ENCODE peak calls at places on chromosomes 1 and 21, in nine cellular contexts. V is activated CD4-positive, alpha-beta T cell treated with anti-CD3 and anti-CD28 coated beads, Interleukin-2, amount 10 ng/mL, durations not matched to agents 7 days and 5 days; K is AG20443; I is lower lobe of right lung; G is KG1; S is T-helper 9 cell; E is GM13977; F is aorta; W is progenitor cell of endocrine pancreas. Q is an unnamed sample.

GRCh38 chr1:206002833-206003532 is at the start of gene RAB7B:
- DNase-seq in E (no peak), F (peak), S (no peak), W (no peak), G (no peak), V (no peak), K (peak), I (peak), Q (no peak)

GRCh38 chr1:5915587-5916571 is 76.3 kb downstream of the NPHP4 start:
- DNase-seq in W (no peak), I (no peak), F (no peak), V (peak), G (no peak), S (no peak), E (peak), K (peak), Q (no peak)

GRCh38 chr1:220699044-220699443 is 8.9 kb downstream of the C1orf115 start:
- DNase-seq in V (no peak), K (no peak), G (no peak), I (no peak), S (no peak), W (no peak), F (no peak), E (no peak), Q (no peak)

GRCh38 chr1:6891781-6892579 is 106.7 kb downstream of the CAMTA1 start:
- DNase-seq in K (no peak), G (no peak), I (no peak), F (no peak), E (no peak), V (no peak), W (no peak), S (no peak), Q (no peak)

GRCh38 chr1:112527266-112528010 is 18.7 kb downstream of the WNT2B start:
- DNase-seq in G (no peak), W (no peak), V (no peak), E (no peak), S (no peak), K (no peak), I (no peak), F (no peak), Q (no peak)

GRCh38 chr1:241842565-241842964 is 5.4 kb upstream of the EXO1 start:
- DNase-seq in S (no peak), E (no peak), I (no peak), V (no peak), G (no peak), W (no peak), F (no peak), K (peak), Q (no peak)

GRCh38 chr1:113519561-113519960 is 129.2 kb downstream of the MAGI3 start:
- DNase-seq in F (no peak), V (no peak), I (no peak), E (no peak), K (peak), G (no peak), W (no peak), S (no peak), Q (no peak)

GRCh38 chr1:109786107-109786470 is 22.4 kb upstream of the EPS8L3 start:
- DNase-seq in E (no peak), S (no peak), W (no peak), K (no peak), G (no peak), V (no peak), I (peak), F (peak), Q (no peak)

GRCh38 chr1:56249244-56249643 is 330.1 kb downstream of the PLPP3 start:
- DNase-seq in G (no peak), V (no peak), F (peak), E (no peak), K (no peak), S (no peak), W (no peak), I (peak), Q (no peak)

GRCh38 chr1:219492676-219493075 is 120.2 kb downstream of the ZC3H11B start:
- DNase-seq in K (no peak), I (no peak), V (no peak), W (no peak), E (no peak), S (no peak), G (no peak), F (no peak), Q (no peak)

GRCh38 chr1:119594386-119594785 is 53.7 kb downstream of the ZNF697 start:
- DNase-seq in I (no peak), E (no peak), S (no peak), W (no peak), K (peak), V (no peak), G (no peak), F (no peak), Q (no peak)

GRCh38 chr21:21664871-21665270 is 666.7 kb downstream of the NCAM2 start:
- DNase-seq in F (no peak), S (no peak), I (no peak), V (no peak), G (no peak), E (no peak), K (no peak), W (no peak), Q (no peak)

GRCh38 chr1:178279287-178279686 is 185.4 kb downstream of the RASAL2 start:
- DNase-seq in E (no peak), F (no peak), G (no peak), W (no peak), S (no peak), K (no peak), I (no peak), V (no peak), Q (no peak)

GRCh38 chr1:220275430-220275829 is 3.2 kb upstream of the RAB3GAP2 start:
- DNase-seq in F (no peak), G (no peak), E (no peak), I (no peak), K (no peak), V (no peak), S (no peak), W (no peak), Q (no peak)

GRCh38 chr1:173802961-173803360 is 21.5 kb upstream of the DARS2 start:
- DNase-seq in V (no peak), F (no peak), K (no peak), W (no peak), G (no peak), E (no peak), I (no peak), S (no peak), Q (no peak)

GRCh38 chr1:240122639-240123604 is 31.2 kb downstream of the FMN2 start:
- DNase-seq in I (peak), E (no peak), K (peak), G (no peak), V (no peak), W (peak), F (no peak), S (no peak), Q (no peak)

GRCh38 chr1:226308166-226308722 is 720 bp downstream of the LIN9 start:
- DNase-seq in G (no peak), I (no peak), F (no peak), K (no peak), V (peak), E (no peak), S (peak), W (no peak), Q (no peak)

GRCh38 chr1:194076646-194077045 is 890.2 kb upstream of the B3GALT2 start:
- DNase-seq in W (no peak), V (no peak), I (no peak), S (no peak), G (no peak), E (no peak), F (no peak), K (no peak), Q (no peak)

GRCh38 chr1:112818990-112819689 is 104.0 kb upstream of the PPM1J start:
- DNase-seq in V (no peak), I (no peak), W (no peak), K (peak), S (no peak), G (no peak), E (peak), F (no peak), Q (no peak)

GRCh38 chr1:57307382-57307781 is 116.5 kb downstream of the DAB1 start:
- DNase-seq in V (peak), F (no peak), I (no peak), W (no peak), E (no peak), G (peak), K (no peak), S (peak), Q (no peak)

GRCh38 chr1:178241057-178241456 is 147.2 kb downstream of the RASAL2 start:
- DNase-seq in F (no peak), G (no peak), V (no peak), I (no peak), K (no peak), S (no peak), W (no peak), E (no peak), Q (no peak)

GRCh38 chr1:2240251-2241156 is 12.4 kb downstream of the SKI start:
- DNase-seq in E (no peak), I (peak), S (peak), K (peak), G (no peak), V (no peak), W (no peak), F (peak), Q (no peak)

GRCh38 chr1:31102501-31102950 is 37.0 kb upstream of the PUM1 start:
- DNase-seq in G (no peak), F (no peak), W (no peak), K (peak), E (no peak), V (no peak), S (no peak), I (no peak), Q (no peak)

GRCh38 chr1:182909578-182909977 is 43.4 kb downstream of the SHCBP1L start:
- DNase-seq in W (no peak), V (no peak), K (no peak), I (no peak), S (no peak), E (no peak), F (no peak), G (no peak), Q (no peak)

GRCh38 chr1:202088216-202088615 is 34.5 kb upstream of the GPR37L1 start:
- DNase-seq in F (no peak), G (no peak), W (no peak), E (no peak), S (no peak), I (no peak), K (no peak), V (no peak), Q (no peak)

GRCh38 chr1:231216515-231216914 is 24.5 kb upstream of the GNPAT start:
- DNase-seq in E (peak), G (no peak), K (no peak), S (no peak), I (no peak), V (no peak), W (no peak), F (no peak), Q (peak)

GRCh38 chr1:30451532-30452125 is 271.8 kb downstream of the MATN1 start:
- DNase-seq in G (no peak), S (no peak), F (no peak), I (no peak), W (peak), K (peak), V (no peak), E (no peak), Q (peak)

GRCh38 chr1:147773215-147773715 is 12.9 kb upstream of the GJA5 start:
- DNase-seq in W (no peak), V (no peak), K (no peak), E (no peak), G (no peak), S (no peak), I (no peak), F (no peak), Q (no peak)

GRCh38 chr1:31696246-31696645 is 7.6 kb downstream of the COL16A1 start:
- DNase-seq in K (no peak), V (no peak), E (no peak), F (no peak), W (no peak), I (no peak), S (no peak), G (no peak), Q (no peak)

GRCh38 chr1:210232524-210233215 is at the start of gene SERTAD4:
- DNase-seq in W (no peak), I (peak), F (peak), S (no peak), K (peak), V (no peak), G (no peak), E (peak), Q (no peak)

GRCh38 chr1:236103646-236104218 is 38.6 kb upstream of the GPR137B start:
- DNase-seq in S (peak), W (peak), I (no peak), K (peak), G (peak), F (peak), V (peak), E (peak), Q (no peak)

GRCh38 chr1:6519935-6520621 is 28.6 kb upstream of the PLEKHG5 start:
- DNase-seq in W (no peak), S (no peak), G (no peak), I (no peak), E (no peak), F (peak), V (no peak), K (peak), Q (no peak)

GRCh38 chr21:41943468-41944250 is 10.2 kb downstream of the C2CD2 start:
- DNase-seq in W (no peak), E (no peak), K (no peak), S (no peak), I (no peak), V (no peak), F (peak), G (no peak), Q (peak)

GRCh38 chr1:29145739-29146437 is 22.2 kb upstream of the TMEM200B start:
- DNase-seq in S (no peak), I (no peak), V (no peak), E (no peak), W (no peak), F (no peak), K (peak), G (no peak), Q (no peak)

GRCh38 chr1:42937141-42937696 is 21.4 kb downstream of the SLC2A1 start:
- DNase-seq in I (no peak), S (no peak), K (no peak), V (no peak), G (no peak), E (no peak), W (no peak), F (no peak), Q (peak)

GRCh38 chr1:215181518-215181917 is 99.0 kb downstream of the KCNK2 start:
- DNase-seq in S (no peak), I (no peak), K (no peak), V (no peak), G (no peak), E (no peak), F (no peak), W (no peak), Q (no peak)

GRCh38 chr1:145857170-145857569 is 1.7 kb downstream of the PIAS3 start:
- DNase-seq in S (no peak), V (no peak), I (no peak), K (no peak), E (no peak), W (no peak), G (no peak), F (no peak), Q (no peak)

Q was measured in spleen.